ENCODE peak calls at places on chromosomes 1 and 21, in four cellular contexts. One of them, this sample, is unnamed.

GRCh38 chr1:156804026-156804425 is 12.6 kb downstream of the SH2D2A start:
- DNase-seq in stomach: no peak
- DNase-seq in body of pancreas: no peak
- DNase-seq in ovary: no peak
- DNase-seq in this sample: no peak

GRCh38 chr1:183653876-183654451 is 848 bp upstream of the APOBEC4 start:
- DNase-seq in stomach: no peak
- DNase-seq in body of pancreas: no peak
- DNase-seq in ovary: no peak
- DNase-seq in this sample: no peak

GRCh38 chr1:2233468-2233867 is 5.3 kb downstream of the SKI start:
- DNase-seq in stomach: no peak
- DNase-seq in body of pancreas: no peak
- DNase-seq in ovary: no peak
- DNase-seq in this sample: no peak

GRCh38 chr1:75097686-75098085 is 36.5 kb upstream of the LHX8 start:
- DNase-seq in stomach: no peak
- DNase-seq in body of pancreas: peak; percentile 10
- DNase-seq in ovary: no peak
- DNase-seq in this sample: no peak

GRCh38 chr1:15680131-15680530 is 4.0 kb upstream of the PLEKHM2 start:
- DNase-seq in stomach: peak; percentile 23
- DNase-seq in body of pancreas: no peak
- DNase-seq in ovary: no peak
- DNase-seq in this sample: no peak

GRCh38 chr1:226546926-226547325 is 1.6 kb upstream of the STUM start:
- DNase-seq in stomach: no peak
- DNase-seq in body of pancreas: no peak
- DNase-seq in ovary: no peak
- DNase-seq in this sample: no peak

GRCh38 chr1:99808391-99809115 is 41.6 kb upstream of the AGL start:
- DNase-seq in stomach: no peak
- DNase-seq in body of pancreas: no peak
- DNase-seq in ovary: no peak
- DNase-seq in this sample: no peak

GRCh38 chr1:71030021-71030420 is 17.6 kb downstream of the PTGER3 start:
- DNase-seq in stomach: no peak
- DNase-seq in body of pancreas: no peak
- DNase-seq in ovary: no peak
- DNase-seq in this sample: no peak

GRCh38 chr1:58780586-58781452 is 3.0 kb downstream of the JUN start:
- DNase-seq in stomach: peak; percentile 34
- DNase-seq in body of pancreas: peak; percentile 45
- DNase-seq in ovary: no peak
- DNase-seq in this sample: no peak

GRCh38 chr21:15908187-15908586 is 178.4 kb downstream of the USP25 start:
- DNase-seq in stomach: no peak
- DNase-seq in body of pancreas: no peak
- DNase-seq in ovary: no peak
- DNase-seq in this sample: no peak

GRCh38 chr21:46295996-46296752 is 10.0 kb downstream of the YBEY start:
- DNase-seq in stomach: peak; percentile 55
- DNase-seq in body of pancreas: peak; percentile 37
- DNase-seq in ovary: peak; percentile 85
- DNase-seq in this sample: no peak

GRCh38 chr1:96515430-96515829 is 206.2 kb upstream of the PTBP2 start:
- DNase-seq in stomach: no peak
- DNase-seq in body of pancreas: no peak
- DNase-seq in ovary: no peak
- DNase-seq in this sample: no peak

GRCh38 chr1:159071970-159072582 is 4.5 kb downstream of the AIM2 start:
- DNase-seq in stomach: no peak
- DNase-seq in body of pancreas: no peak
- DNase-seq in ovary: no peak
- DNase-seq in this sample: no peak

GRCh38 chr1:94678187-94678863 is 136.8 kb upstream of the F3 start:
- DNase-seq in stomach: no peak
- DNase-seq in body of pancreas: no peak
- DNase-seq in ovary: no peak
- DNase-seq in this sample: no peak

GRCh38 chr1:242839101-242839500 is 314.6 kb upstream of the PLD5 start:
- DNase-seq in stomach: no peak
- DNase-seq in body of pancreas: no peak
- DNase-seq in ovary: no peak
- DNase-seq in this sample: no peak

GRCh38 chr1:198672124-198672523 is 33.3 kb downstream of the PTPRC start:
- DNase-seq in stomach: no peak
- DNase-seq in body of pancreas: no peak
- DNase-seq in ovary: no peak
- DNase-seq in this sample: no peak

GRCh38 chr1:179251675-179252074 is 22.2 kb upstream of the ABL2 start:
- DNase-seq in stomach: no peak
- DNase-seq in body of pancreas: no peak
- DNase-seq in ovary: no peak
- DNase-seq in this sample: no peak

GRCh38 chr1:41918450-41919043 is at the start of gene HIVEP3:
- DNase-seq in stomach: no peak
- DNase-seq in body of pancreas: peak; percentile 23
- DNase-seq in ovary: no peak
- DNase-seq in this sample: no peak

GRCh38 chr1:233597489-233597901 is 16.4 kb upstream of the KCNK1 start:
- DNase-seq in stomach: no peak
- DNase-seq in body of pancreas: no peak
- DNase-seq in ovary: no peak
- DNase-seq in this sample: no peak

GRCh38 chr1:162368451-162368850 is 8.2 kb downstream of the SPATA46 start:
- DNase-seq in stomach: no peak
- DNase-seq in body of pancreas: no peak
- DNase-seq in ovary: no peak
- DNase-seq in this sample: no peak

GRCh38 chr1:2199042-2199810 is 4.7 kb upstream of the FAAP20 start:
- DNase-seq in stomach: peak; percentile 88
- DNase-seq in body of pancreas: peak; percentile 81
- DNase-seq in ovary: peak; percentile 89
- DNase-seq in this sample: no peak

GRCh38 chr1:27233677-27234053 is 767 bp upstream of the WDTC1 start:
- DNase-seq in stomach: no peak
- DNase-seq in body of pancreas: no peak
- DNase-seq in ovary: no peak
- DNase-seq in this sample: no peak

GRCh38 chr1:117828206-117828605 is 101.2 kb downstream of the GDAP2 start:
- DNase-seq in stomach: no peak
- DNase-seq in body of pancreas: peak; percentile 43
- DNase-seq in ovary: peak; percentile 45
- DNase-seq in this sample: no peak

GRCh38 chr1:161214374-161214773 is 721 bp upstream of the FCER1G start:
- DNase-seq in stomach: no peak
- DNase-seq in body of pancreas: no peak
- DNase-seq in ovary: no peak
- DNase-seq in this sample: no peak

GRCh38 chr1:50348449-50349241 is 74.6 kb downstream of the DMRTA2 start:
- DNase-seq in stomach: peak; percentile 42
- DNase-seq in body of pancreas: peak; percentile 61
- DNase-seq in ovary: peak; percentile 40
- DNase-seq in this sample: no peak

GRCh38 chr1:182054698-182055326 is 6.7 kb downstream of the ZNF648 start:
- DNase-seq in stomach: no peak
- DNase-seq in body of pancreas: peak; percentile 34
- DNase-seq in ovary: no peak
- DNase-seq in this sample: no peak

GRCh38 chr1:112849967-112850641 is 105.9 kb downstream of the SLC16A1 start:
- DNase-seq in stomach: no peak
- DNase-seq in body of pancreas: no peak
- DNase-seq in ovary: no peak
- DNase-seq in this sample: no peak

GRCh38 chr1:207822124-207822601 is 70.3 kb downstream of the CD46 start:
- DNase-seq in stomach: no peak
- DNase-seq in body of pancreas: no peak
- DNase-seq in ovary: no peak
- DNase-seq in this sample: no peak

GRCh38 chr21:32278068-32278467 is 781 bp downstream of the MIS18A start:
- DNase-seq in stomach: no peak
- DNase-seq in body of pancreas: no peak
- DNase-seq in ovary: no peak
- DNase-seq in this sample: no peak

GRCh38 chr1:115507256-115507589 is 134.5 kb upstream of the VANGL1 start:
- DNase-seq in stomach: no peak
- DNase-seq in body of pancreas: no peak
- DNase-seq in ovary: no peak
- DNase-seq in this sample: no peak

GRCh38 chr1:179228783-179229213 is 679 bp downstream of the ABL2 start:
- DNase-seq in stomach: peak; percentile 45
- DNase-seq in body of pancreas: peak; percentile 39
- DNase-seq in ovary: peak; percentile 61
- DNase-seq in this sample: no peak

GRCh38 chr1:231241751-231242150 is 739 bp downstream of the GNPAT start:
- DNase-seq in stomach: no peak
- DNase-seq in body of pancreas: peak; percentile 33
- DNase-seq in ovary: no peak
- DNase-seq in this sample: no peak

GRCh38 chr21:27371688-27372331 is 404.9 kb upstream of the ADAMTS5 start:
- DNase-seq in stomach: no peak
- DNase-seq in body of pancreas: no peak
- DNase-seq in ovary: no peak
- DNase-seq in this sample: no peak

GRCh38 chr1:97636941-97637340 is 283.9 kb downstream of the DPYD start:
- DNase-seq in stomach: no peak
- DNase-seq in body of pancreas: no peak
- DNase-seq in ovary: no peak
- DNase-seq in this sample: no peak

GRCh38 chr1:51654000-51654399 is 37.1 kb downstream of the OSBPL9 start:
- DNase-seq in stomach: no peak
- DNase-seq in body of pancreas: no peak
- DNase-seq in ovary: no peak
- DNase-seq in this sample: no peak

GRCh38 chr1:152774875-152775274 is at the start of gene LCE1F:
- DNase-seq in stomach: no peak
- DNase-seq in body of pancreas: no peak
- DNase-seq in ovary: no peak
- DNase-seq in this sample: no peak

GRCh38 chr1:152770411-152770810 is 4.5 kb upstream of the LCE1F start:
- DNase-seq in stomach: no peak
- DNase-seq in body of pancreas: no peak
- DNase-seq in ovary: no peak
- DNase-seq in this sample: no peak

DNA sequence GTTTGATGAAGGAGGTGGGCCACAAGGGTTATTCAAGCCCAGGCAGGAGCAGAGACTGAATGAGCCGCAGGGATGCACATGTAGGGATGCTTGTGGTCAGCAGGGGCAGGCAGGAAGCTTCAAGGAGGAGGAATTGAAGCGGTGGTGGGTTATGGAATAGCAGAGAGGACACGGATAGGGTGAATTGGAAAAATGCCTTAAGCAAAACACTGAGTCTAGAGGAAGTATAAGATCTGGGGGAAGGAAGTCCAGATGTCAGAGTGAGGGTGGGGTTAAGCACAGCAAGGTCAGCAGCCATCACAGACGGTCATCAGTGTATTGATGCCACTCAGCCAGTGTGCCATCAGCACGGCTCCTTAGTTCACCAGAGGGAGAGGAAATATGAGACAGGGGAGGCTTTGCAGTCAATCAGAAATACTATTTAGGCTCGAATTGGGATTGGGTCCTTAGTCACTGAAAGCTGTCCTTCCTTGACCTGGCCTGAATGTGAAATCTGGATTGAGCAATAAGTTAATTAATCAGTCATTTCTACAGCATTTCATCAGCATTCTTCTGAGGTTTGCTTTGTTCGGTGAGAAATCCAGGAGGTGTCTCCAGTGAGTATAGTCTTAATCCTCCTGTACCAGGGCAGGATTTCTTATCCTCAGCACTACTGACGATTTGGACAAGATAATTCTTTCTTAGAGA is 6.0 kb upstream of the LCE1F start:
- DNase-seq in stomach: no peak
- DNase-seq in body of pancreas: no peak
- DNase-seq in ovary: no peak
- DNase-seq in this sample: no peak
- TF ChIP-seq CTCF in stomach: no peak
- TF ChIP-seq CTCF in body of pancreas: no peak
- TF ChIP-seq CTCF in ovary: no peak
- TF ChIP-seq CTCF in this sample: no peak

DNA sequence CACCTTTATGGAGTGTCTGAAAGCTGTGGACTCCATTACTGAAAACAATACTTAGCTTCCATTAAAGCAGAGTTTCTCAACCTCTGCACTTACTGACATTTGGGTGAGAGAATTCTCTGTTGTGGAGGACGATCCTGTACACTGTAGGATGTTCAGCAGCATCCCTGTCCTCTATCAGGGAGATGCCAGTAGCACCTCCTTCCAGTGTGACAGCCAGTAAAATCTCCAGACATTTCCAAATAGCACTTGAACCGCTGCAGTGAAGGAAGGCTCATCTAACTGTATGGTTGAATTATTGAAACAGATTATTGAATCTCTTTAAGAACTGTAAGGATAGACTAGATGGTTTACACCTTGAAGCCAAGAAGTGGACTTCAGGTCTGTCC is 3.1 kb downstream of the PRDM2 start:
- DNase-seq in stomach: no peak
- DNase-seq in body of pancreas: no peak
- DNase-seq in ovary: no peak
- DNase-seq in this sample: no peak
- TF ChIP-seq CTCF in stomach: no peak
- TF ChIP-seq CTCF in body of pancreas: no peak
- TF ChIP-seq CTCF in ovary: no peak
- TF ChIP-seq CTCF in this sample: no peak

GRCh38 chr1:246647113-246647512 is 77.1 kb upstream of the SCCPDH start:
- DNase-seq in stomach: no peak
- DNase-seq in body of pancreas: no peak
- DNase-seq in ovary: no peak
- DNase-seq in this sample: no peak
- TF ChIP-seq CTCF in stomach: no peak
- TF ChIP-seq CTCF in body of pancreas: no peak
- TF ChIP-seq CTCF in ovary: no peak
- TF ChIP-seq CTCF in this sample: peak; percentile 75

DNA sequence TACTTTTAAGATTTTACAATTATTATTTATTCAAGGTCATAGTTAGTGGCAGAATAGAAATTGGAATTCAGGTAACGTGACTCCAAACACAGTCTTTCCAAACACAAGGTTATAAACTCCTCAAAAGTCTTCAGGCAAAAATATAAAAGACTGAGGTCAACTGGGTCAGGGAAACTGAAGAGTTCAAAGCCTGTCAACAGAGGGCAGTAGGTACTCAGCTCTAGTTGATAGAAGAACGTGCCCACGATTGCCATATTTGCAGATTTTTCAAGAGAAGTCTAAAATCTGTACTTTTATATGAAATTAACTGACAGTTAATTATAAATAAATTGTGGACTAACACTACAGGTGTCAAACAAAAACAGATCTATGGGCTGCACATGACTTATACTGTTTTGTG is 135.0 kb downstream of the LHX4 start:
- DNase-seq in stomach: no peak
- DNase-seq in body of pancreas: no peak
- DNase-seq in ovary: no peak
- DNase-seq in this sample: no peak
- TF ChIP-seq CTCF in stomach: no peak
- TF ChIP-seq CTCF in body of pancreas: peak; percentile 36
- TF ChIP-seq CTCF in ovary: no peak
- TF ChIP-seq CTCF in this sample: no peak

GRCh38 chr1:37270639-37271038 is 203.7 kb upstream of the ZC3H12A start:
- DNase-seq in stomach: no peak
- DNase-seq in body of pancreas: no peak
- DNase-seq in ovary: no peak
- DNase-seq in this sample: no peak
- TF ChIP-seq CTCF in stomach: no peak
- TF ChIP-seq CTCF in body of pancreas: no peak
- TF ChIP-seq CTCF in ovary: no peak
- TF ChIP-seq CTCF in this sample: no peak